ENCODE peak calls at places on chromosome 12, in five cellular contexts. P, E, G, Z and J are unnamed samples.

GRCh38 chr12:94998322-94998721 is 5.2 kb downstream of the NDUFA12 start:
- DNase-seq in P (no peak), E (no peak), G (no peak), Z (no peak), J (no peak)

GRCh38 chr12:112148031-112148513 is 22.7 kb downstream of the TRAFD1 start:
- DNase-seq in P (peak), E (no peak), G (no peak), Z (peak), J (no peak)

GRCh38 chr12:132238487-132239248 is 90.7 kb downstream of the GALNT9 start:
- DNase-seq in P (no peak), E (no peak), G (no peak), Z (no peak), J (no peak)

GRCh38 chr12:115443351-115443938 is 759.5 kb upstream of the TBX3 start:
- DNase-seq in P (no peak), E (no peak), G (no peak), Z (no peak), J (no peak)

GRCh38 chr12:5745251-5745888 is 199.7 kb downstream of the ANO2 start:
- DNase-seq in P (peak), E (peak), G (peak), Z (peak), J (peak)

GRCh38 chr12:106247731-106248176 is at the start of gene CKAP4:
- DNase-seq in P (peak), E (peak), G (peak), Z (no peak), J (peak)

GRCh38 chr12:95996034-95996658 is at the start of gene HAL:
- DNase-seq in P (no peak), E (no peak), G (no peak), Z (no peak), J (no peak)

GRCh38 chr12:102816816-102817434 is 100.1 kb downstream of the PAH start:
- DNase-seq in P (peak), E (peak), G (no peak), Z (no peak), J (no peak)

GRCh38 chr12:6868211-6869048 is 1.1 kb downstream of the TPI1 start:
- DNase-seq in P (no peak), E (no peak), G (no peak), Z (no peak), J (no peak)

GRCh38 chr12:53975019-53975815 is 463 bp upstream of the HOTAIR start:
- DNase-seq in P (no peak), E (no peak), G (no peak), Z (no peak), J (no peak)

GRCh38 chr12:20513189-20513588 is 144.9 kb downstream of the PDE3A start:
- DNase-seq in P (peak), E (no peak), G (no peak), Z (no peak), J (no peak)

GRCh38 chr12:75632452-75632851 is 121.0 kb upstream of the KRR1 start:
- DNase-seq in P (peak), E (no peak), G (no peak), Z (peak), J (no peak)

GRCh38 chr12:56947633-56948535 is 9.5 kb downstream of the RDH16 start:
- DNase-seq in P (no peak), E (no peak), G (no peak), Z (no peak), J (no peak)

GRCh38 chr12:8658361-8658760 is 4.3 kb downstream of the MFAP5 start:
- DNase-seq in P (peak), E (no peak), G (no peak), Z (peak), J (no peak)

GRCh38 chr12:9132008-9132535 is 16.4 kb upstream of the A2M start:
- DNase-seq in P (peak), E (no peak), G (no peak), Z (no peak), J (no peak)

GRCh38 chr12:121334513-121335343 is 17.5 kb downstream of the ANAPC5 start:
- DNase-seq in P (peak), E (peak), G (no peak), Z (peak), J (no peak)

GRCh38 chr12:57813971-57814771 is 4.4 kb downstream of the AVIL start:
- DNase-seq in P (peak), E (no peak), G (no peak), Z (no peak), J (no peak)

GRCh38 chr12:90280033-90280432 is 571.4 kb upstream of the ATP2B1 start:
- DNase-seq in P (peak), E (no peak), G (no peak), Z (no peak), J (no peak)

GRCh38 chr12:3743803-3744202 is 9.1 kb downstream of the CRACR2A start:
- DNase-seq in P (no peak), E (peak), G (no peak), Z (no peak), J (no peak)

GRCh38 chr12:42704340-42704739 is 114.8 kb upstream of the PRICKLE1 start:
- DNase-seq in P (no peak), E (no peak), G (no peak), Z (no peak), J (no peak)

GRCh38 chr12:6201775-6202292 is 1.6 kb downstream of the CD9 start:
- DNase-seq in P (no peak), E (no peak), G (no peak), Z (no peak), J (no peak)

GRCh38 chr12:27018071-27018470 is 3.9 kb upstream of the TM7SF3 start:
- DNase-seq in P (no peak), E (no peak), G (no peak), Z (no peak), J (no peak)

GRCh38 chr12:57631566-57632368 is 1.2 kb downstream of the B4GALNT1 start:
- DNase-seq in P (no peak), E (no peak), G (no peak), Z (no peak), J (no peak)

GRCh38 chr12:57240069-57240921 is 10.7 kb downstream of the STAC3 start:
- DNase-seq in P (peak), E (peak), G (peak), Z (no peak), J (no peak)

GRCh38 chr12:88401153-88401552 is 179.1 kb downstream of the KITLG start:
- DNase-seq in P (peak), E (no peak), G (no peak), Z (peak), J (no peak)

GRCh38 chr12:107684990-107685359 is 624 bp upstream of the PWP1 start:
- DNase-seq in P (peak), E (no peak), G (no peak), Z (no peak), J (no peak)

GRCh38 chr12:132502149-132502881 is 12.4 kb downstream of the FBRSL1 start:
- DNase-seq in P (no peak), E (no peak), G (no peak), Z (no peak), J (no peak)

GRCh38 chr12:53211476-53212381 is 4.7 kb upstream of the ITGB7 start:
- DNase-seq in P (no peak), E (no peak), G (no peak), Z (no peak), J (no peak)

GRCh38 chr12:47321436-47321835 is 241.7 kb upstream of the AMIGO2 start:
- DNase-seq in P (no peak), E (no peak), G (no peak), Z (no peak), J (no peak)

GRCh38 chr12:131202592-131203378 is 249.1 kb downstream of the ADGRD1 start:
- DNase-seq in P (no peak), E (peak), G (no peak), Z (no peak), J (no peak)

GRCh38 chr12:12733118-12733517 is 15.9 kb downstream of the CDKN1B start:
- DNase-seq in P (no peak), E (no peak), G (no peak), Z (no peak), J (no peak)

GRCh38 chr12:80412343-80412953 is 31.6 kb upstream of the PTPRQ start:
- DNase-seq in P (peak), E (peak), G (no peak), Z (peak), J (no peak)

GRCh38 chr12:24778486-24779304 is 170.2 kb downstream of the BCAT1 start:
- DNase-seq in P (peak), E (peak), G (no peak), Z (peak), J (no peak)
- TF ChIP-seq CTCF in P (peak), E (peak), G (peak), Z (peak), J (peak)

DNA sequence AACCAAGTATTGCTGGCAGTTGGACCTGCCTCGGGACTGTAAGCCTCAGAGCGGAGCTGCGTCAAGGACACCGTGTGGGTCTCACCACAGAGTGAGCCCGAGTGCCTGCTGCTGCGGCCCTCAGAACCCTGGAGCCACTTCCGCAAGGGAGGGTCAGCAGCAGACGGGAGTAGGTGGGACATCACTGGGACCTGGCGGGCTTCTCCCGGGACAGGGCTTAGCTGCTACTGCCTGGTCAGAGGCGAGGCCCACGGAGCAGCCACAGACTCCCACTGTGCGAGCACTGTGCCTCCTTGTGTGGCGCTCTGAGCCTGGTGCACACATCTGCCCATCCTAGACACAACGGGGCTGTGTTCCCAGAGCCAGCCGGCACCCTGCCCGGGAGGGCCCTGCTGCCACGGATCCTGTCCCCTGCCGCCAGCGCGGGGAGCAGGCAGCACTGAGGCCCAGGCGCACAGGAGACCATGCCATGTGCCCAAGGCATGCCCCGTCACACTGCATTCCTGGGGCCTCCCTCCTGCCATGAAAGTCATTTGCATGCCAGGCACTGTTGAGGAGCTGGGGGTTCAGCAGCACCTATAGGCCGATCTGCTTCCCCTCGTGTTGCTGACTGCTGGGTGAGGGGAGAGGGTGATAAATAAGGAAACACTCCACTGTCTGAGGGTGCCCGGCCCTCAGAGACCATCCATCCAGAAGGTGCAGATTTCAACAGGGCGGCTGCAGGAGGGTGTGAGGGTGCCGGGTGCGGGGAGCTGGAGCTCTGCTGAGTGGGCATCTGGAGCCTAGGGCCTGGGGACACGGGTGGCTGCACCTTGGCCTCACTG is 10.0 kb downstream of the HIP1R start:
- DNase-seq in P (no peak), E (no peak), G (no peak), Z (no peak), J (no peak)
- TF ChIP-seq CTCF in P (no peak), E (no peak), G (no peak), Z (no peak), J (no peak)

GRCh38 chr12:104064031-104064841 is at the start of gene HCFC2:
- DNase-seq in P (peak), E (peak), G (peak), Z (no peak), J (peak)
- TF ChIP-seq CTCF in P (no peak), E (no peak), G (no peak), Z (no peak), J (no peak)

GRCh38 chr12:11513288-11513687 is 117.9 kb upstream of the PRB2 start:
- DNase-seq in P (no peak), E (no peak), G (no peak), Z (no peak), J (no peak)
- TF ChIP-seq CTCF in P (no peak), E (no peak), G (no peak), Z (peak), J (no peak)

DNA sequence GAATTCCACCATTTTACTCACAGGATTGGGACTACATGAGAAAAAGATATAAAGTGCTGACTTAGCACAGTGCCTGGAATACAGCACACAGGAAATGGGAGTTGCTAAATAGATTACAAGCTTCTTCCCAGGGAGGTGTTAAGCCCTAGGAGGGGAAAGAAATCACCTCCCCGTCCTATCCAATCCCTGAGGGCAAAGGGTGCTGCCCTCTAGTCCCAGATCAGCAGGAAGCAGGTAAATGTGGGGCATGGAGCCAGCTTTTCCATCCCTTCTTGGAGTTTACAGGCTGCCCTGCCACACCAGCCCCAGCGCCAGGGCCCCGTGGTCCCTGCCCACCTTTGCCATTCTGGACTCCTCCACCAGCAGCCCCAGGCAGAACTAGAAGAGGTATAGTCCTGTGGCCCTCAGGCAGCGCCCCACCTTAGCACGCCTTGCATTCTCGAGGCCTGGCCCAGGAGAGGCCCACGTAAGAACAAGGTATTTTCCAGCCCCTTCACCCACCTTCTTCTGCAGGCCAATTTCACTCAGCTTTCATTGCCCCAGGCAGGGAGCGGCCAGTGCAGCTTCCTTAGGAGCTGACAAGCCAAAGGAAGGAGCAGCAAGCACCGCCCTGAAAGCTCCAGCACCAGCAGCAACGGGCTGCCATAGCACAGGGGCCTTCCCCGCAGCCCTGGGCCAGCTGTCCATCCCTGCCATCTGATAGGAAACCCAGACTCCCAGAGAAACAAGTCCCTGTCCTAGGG is 28.8 kb upstream of the RPLP0 start:
- DNase-seq in P (peak), E (no peak), G (no peak), Z (no peak), J (no peak)
- TF ChIP-seq CTCF in P (no peak), E (no peak), G (no peak), Z (no peak), J (no peak)

GRCh38 chr12:71685961-71686657 is at the start of gene TMEM19:
- DNase-seq in P (peak), E (peak), G (peak), Z (peak), J (peak)
- TF ChIP-seq CTCF in P (peak), E (peak), G (no peak), Z (peak), J (no peak)

GRCh38 chr12:1593232-1594044 is 943 bp downstream of the FBXL14 start:
- DNase-seq in P (no peak), E (no peak), G (peak), Z (no peak), J (no peak)

GRCh38 chr12:1591543-1591942 is 2.8 kb downstream of the FBXL14 start:
- DNase-seq in P (no peak), E (no peak), G (no peak), Z (no peak), J (no peak)

GRCh38 chr12:1592444-1593231 is 1.7 kb downstream of the FBXL14 start:
- DNase-seq in P (peak), E (peak), G (peak), Z (no peak), J (no peak)

GRCh38 chr12:1590083-1590979 is 4.0 kb downstream of the FBXL14 start:
- DNase-seq in P (peak), E (no peak), G (no peak), Z (peak), J (no peak)

GRCh38 chr12:1591029-1591428 is 3.4 kb downstream of the FBXL14 start:
- DNase-seq in P (no peak), E (no peak), G (no peak), Z (no peak), J (no peak)
- TF ChIP-seq CTCF in P (no peak), E (no peak), G (no peak), Z (no peak), J (no peak)